ENCODE peak calls at places on chromosomes 16 and 17, in seven cellular contexts. L, B, F, D, H, G and V are unnamed samples.

GRCh38 chr17:29138184-29138955 is 41.8 kb downstream of the MYO18A start:
- DNase-seq in G (peak; percentile 34), D (peak; percentile 83), F (no peak), H (no peak), L (no peak), B (no peak), V (no peak)

GRCh38 chr17:55770220-55770870 is 19.5 kb downstream of the PCTP start:
- DNase-seq in L (no peak), G (no peak), D (peak; percentile 70), B (peak; percentile 69), H (no peak), F (peak; percentile 59), V (no peak)

GRCh38 chr17:336110-337021 is 16.2 kb downstream of the RPH3AL start:
- DNase-seq in G (no peak), B (peak; percentile 1), D (no peak), H (peak; percentile 81), F (peak; percentile 33), L (no peak), V (no peak)

GRCh38 chr17:79835470-79835899 is 3.8 kb downstream of the CBX4 start:
- DNase-seq in D (no peak), H (no peak), B (no peak), G (no peak), F (no peak), L (no peak), V (no peak)

GRCh38 chr17:4204676-4205075 is 59.1 kb downstream of the ANKFY1 start:
- DNase-seq in H (peak; percentile 35), D (no peak), F (peak; percentile 88), L (no peak), G (no peak), B (no peak), V (peak; percentile 45)

GRCh38 chr17:17413821-17414220 is 63.0 kb upstream of the MED9 start:
- DNase-seq in L (no peak), G (no peak), D (no peak), F (no peak), H (no peak), B (no peak), V (no peak)

GRCh38 chr17:58327363-58328194 is 1.0 kb downstream of the TSPOAP1 start:
- DNase-seq in B (peak; percentile 75), D (no peak), H (no peak), F (no peak), L (no peak), G (no peak), V (no peak)

GRCh38 chr16:89909777-89910716 is 8.6 kb upstream of the MC1R start:
- DNase-seq in F (peak; percentile 90), H (peak; percentile 75), G (peak; percentile 47), L (peak; percentile 48), B (peak; percentile 67), D (no peak), V (no peak)

GRCh38 chr16:3971261-3971660 is 90.7 kb upstream of the CREBBP start:
- DNase-seq in G (no peak), D (no peak), F (peak; percentile 65), L (no peak), B (no peak), H (no peak), V (no peak)

GRCh38 chr17:66764559-66764958 is 70.4 kb upstream of the CACNG5 start:
- DNase-seq in D (no peak), L (no peak), H (no peak), G (no peak), F (peak; percentile 21), B (no peak), V (no peak)

GRCh38 chr16:29011112-29011511 is 26.3 kb downstream of the LAT start:
- DNase-seq in G (no peak), H (no peak), B (peak; percentile 16), D (no peak), L (no peak), F (no peak), V (no peak)

GRCh38 chr17:8176197-8176940 is at the start of gene TMEM107:
- DNase-seq in D (peak; percentile 70), F (peak; percentile 93), G (peak; percentile 72), H (peak; percentile 88), B (peak; percentile 97), L (peak; percentile 73), V (no peak)

GRCh38 chr16:71917900-71918299 is 22.6 kb downstream of the IST1 start:
- DNase-seq in L (no peak), G (no peak), B (no peak), H (no peak), D (no peak), F (peak; percentile 50), V (no peak)

GRCh38 chr17:41959336-41960095 is 7.1 kb upstream of the CNP start:
- DNase-seq in G (no peak), D (peak; percentile 64), H (no peak), L (no peak), F (peak; percentile 70), B (peak; percentile 69), V (no peak)

GRCh38 chr16:47461598-47462266 is 601 bp downstream of the PHKB start:
- DNase-seq in G (no peak), D (peak; percentile 66), L (no peak), F (peak; percentile 52), H (peak; percentile 52), B (peak; percentile 86), V (peak; percentile 11)

GRCh38 chr16:49921791-49922456 is 66.0 kb upstream of the ZNF423 start:
- DNase-seq in B (peak; percentile 61), F (peak; percentile 83), H (peak; percentile 35), G (no peak), D (peak; percentile 22), L (peak; percentile 60), V (peak; percentile 3)

GRCh38 chr17:33205552-33205951 is 87.5 kb downstream of the ASIC2 start:
- DNase-seq in B (no peak), L (no peak), H (no peak), G (no peak), F (no peak), D (no peak), V (no peak)

GRCh38 chr16:85426806-85427205 is 186.3 kb upstream of the GSE1 start:
- DNase-seq in H (no peak), G (no peak), D (no peak), L (no peak), F (no peak), B (no peak), V (no peak)

GRCh38 chr17:65134035-65134434 is 3.1 kb upstream of the RGS9 start:
- DNase-seq in G (no peak), B (no peak), H (no peak), L (no peak), D (no peak), F (no peak), V (no peak)

GRCh38 chr17:21394265-21394664 is 18.1 kb downstream of the KCNJ12 start:
- DNase-seq in G (no peak), F (no peak), B (no peak), L (no peak), H (no peak), D (peak; percentile 28), V (no peak)

GRCh38 chr17:30548189-30548588 is 71.0 kb downstream of the GOSR1 start:
- DNase-seq in L (no peak), F (no peak), H (no peak), G (no peak), B (no peak), D (no peak), V (no peak)

GRCh38 chr17:36972186-36972686 is 23.5 kb downstream of the AATF start:
- DNase-seq in D (peak; percentile 73), F (peak; percentile 31), B (no peak), H (no peak), L (no peak), G (no peak), V (no peak)

GRCh38 chr16:90077757-90078593 is 844 bp upstream of the PRDM7 start:
- DNase-seq in D (peak; percentile 45), H (no peak), B (no peak), F (peak; percentile 31), G (peak; percentile 22), L (no peak), V (no peak)

GRCh38 chr17:67253379-67253778 is 8.4 kb upstream of the HELZ start:
- DNase-seq in G (no peak), L (no peak), F (no peak), B (no peak), H (no peak), D (no peak), V (no peak)

GRCh38 chr17:40070895-40071719 is 8.3 kb downstream of the THRA start:
- DNase-seq in D (no peak), L (no peak), B (peak; percentile 60), G (no peak), H (peak; percentile 83), F (peak; percentile 29), V (no peak)

GRCh38 chr16:29900102-29900887 is at the start of gene ASPHD1:
- DNase-seq in G (peak; percentile 37), H (peak; percentile 70), B (peak; percentile 90), F (peak; percentile 87), L (peak; percentile 84), D (peak; percentile 82), V (no peak)

GRCh38 chr16:56743840-56744239 is 13.9 kb downstream of the NUP93 start:
- DNase-seq in D (no peak), G (no peak), B (no peak), L (no peak), H (no peak), F (peak; percentile 21), V (no peak)

GRCh38 chr16:2468142-2468724 is 2.9 kb upstream of the NTN3 start:
- DNase-seq in H (no peak), B (peak; percentile 58), G (no peak), L (no peak), D (no peak), F (peak; percentile 70), V (no peak)

GRCh38 chr16:2460916-2461315 is 1.0 kb downstream of the TEDC2 start:
- DNase-seq in F (no peak), B (no peak), L (no peak), G (no peak), H (no peak), D (no peak), V (no peak)

GRCh38 chr17:57519199-57519598 is 225.9 kb downstream of the CCDC182 start:
- DNase-seq in G (no peak), H (no peak), B (no peak), L (no peak), D (peak; percentile 91), F (peak; percentile 72), V (no peak)

GRCh38 chr17:17985555-17985954 is 12.9 kb downstream of the DRC3 start:
- DNase-seq in F (no peak), B (peak; percentile 2), D (no peak), G (no peak), L (no peak), H (no peak), V (no peak)

GRCh38 chr16:9068886-9069285 is 22.6 kb upstream of the HAPSTR1 start:
- DNase-seq in G (no peak), B (no peak), F (no peak), D (no peak), H (no peak), L (no peak), V (no peak)

GRCh38 chr17:57458718-57459285 is 202.5 kb downstream of the MSI2 start:
- DNase-seq in H (no peak), F (no peak), D (no peak), B (no peak), L (no peak), G (no peak), V (no peak)

GRCh38 chr16:68267612-68268405 is 3.5 kb downstream of the SLC7A6 start:
- DNase-seq in B (no peak), D (peak; percentile 17), L (no peak), G (no peak), H (no peak), F (peak; percentile 40), V (no peak)

GRCh38 chr16:88885693-88886253 is 19.3 kb upstream of the PABPN1L start:
- DNase-seq in D (no peak), L (no peak), B (no peak), G (no peak), H (no peak), F (no peak), V (no peak)

GRCh38 chr17:29190808-29191207 is 10.6 kb upstream of the MYO18A start:
- DNase-seq in F (no peak), L (no peak), G (no peak), D (no peak), H (no peak), B (no peak), V (no peak)